ENCODE peak calls at places on chromosomes 13 and 19, in four cellular contexts. X is HFF-Myc; N is effector memory CD4-positive, alpha-beta T cell; O is GM12865. E is an unnamed sample.

GRCh38 chr19:3606690-3607289 is at the start of gene TBXA2R:
- DNase-seq in X (no peak), N (no peak), O (no peak), E (no peak)

GRCh38 chr13:51974485-51974884 is 36.8 kb downstream of the ATP7B start:
- DNase-seq in X (no peak), N (no peak), O (no peak), E (no peak)

GRCh38 chr13:30186644-30187431 is 120.5 kb downstream of the KATNAL1 start:
- DNase-seq in X (no peak), N (no peak), O (no peak), E (no peak)

GRCh38 chr13:100491164-100491847 is 97.3 kb downstream of the GGACT start:
- DNase-seq in X (no peak), N (no peak), O (no peak), E (no peak)

GRCh38 chr13:113432509-113433270 is 20.6 kb downstream of the ADPRHL1 start:
- DNase-seq in X (no peak), N (no peak), O (no peak), E (no peak)

GRCh38 chr13:32409561-32410440 is 18.1 kb downstream of the N4BP2L1 start:
- DNase-seq in X (no peak), N (no peak), O (no peak), E (no peak)

GRCh38 chr19:6693056-6693471 is 23.1 kb upstream of the TNFSF14 start:
- DNase-seq in X (no peak), N (no peak), O (no peak), E (no peak)

GRCh38 chr13:47632311-47632710 is 368.8 kb downstream of the SUCLA2 start:
- DNase-seq in X (no peak), N (no peak), O (no peak), E (no peak)

GRCh38 chr13:81591528-81592220 is 1250.7 kb upstream of the SPRY2 start:
- DNase-seq in X (no peak), N (no peak), O (no peak), E (no peak)

GRCh38 chr13:30156270-30156669 is 151.1 kb downstream of the KATNAL1 start:
- DNase-seq in X (no peak), N (no peak), O (peak; percentile 28), E (no peak)

GRCh38 chr19:55172741-55173140 is 6.3 kb upstream of the DNAAF3 start:
- DNase-seq in X (no peak), N (no peak), O (no peak), E (no peak)

GRCh38 chr13:49629947-49630346 is 1.6 kb downstream of the ARL11 start:
- DNase-seq in X (no peak), N (no peak), O (no peak), E (no peak)

GRCh38 chr19:37654118-37654517 is 1.1 kb downstream of the ZFP30 start:
- DNase-seq in X (no peak), N (no peak), O (no peak), E (peak; percentile 24)

GRCh38 chr13:33233547-33233946 is 52.0 kb downstream of the STARD13 start:
- DNase-seq in X (no peak), N (no peak), O (no peak), E (no peak)

GRCh38 chr13:89550842-89551422 is 1796.6 kb upstream of the MIR17HG start:
- DNase-seq in X (no peak), N (no peak), O (no peak), E (no peak)

GRCh38 chr19:56211718-56212117 is 9.6 kb downstream of the ZSCAN5C start:
- DNase-seq in X (no peak), N (no peak), O (no peak), E (no peak)

GRCh38 chr19:1860133-1860775 is 3.1 kb downstream of the KLF16 start:
- DNase-seq in X (peak; percentile 52), N (peak; percentile 56), O (peak; percentile 49), E (no peak)

GRCh38 chr19:3782330-3782729 is 3.9 kb downstream of the MATK start:
- DNase-seq in X (no peak), N (no peak), O (no peak), E (no peak)

GRCh38 chr19:28920269-28921066 is 292.5 kb downstream of the UQCRFS1 start:
- DNase-seq in X (no peak), N (no peak), O (no peak), E (no peak)

GRCh38 chr19:58480831-58481230 is 4.7 kb downstream of the ZNF446 start:
- DNase-seq in X (no peak), N (no peak), O (no peak), E (no peak)

GRCh38 chr19:17078038-17078919 is 2.7 kb downstream of the MYO9B start:
- DNase-seq in X (no peak), N (no peak), O (peak; percentile 62), E (no peak)

GRCh38 chr19:3364501-3364858 is 1.9 kb upstream of the NFIC start:
- DNase-seq in X (no peak), N (no peak), O (no peak), E (no peak)

GRCh38 chr19:4977299-4978174 is 8.6 kb downstream of the KDM4B start:
- DNase-seq in X (peak; percentile 74), N (no peak), O (no peak), E (no peak)

GRCh38 chr19:21084343-21084742 is 2.3 kb downstream of the ZNF714 start:
- DNase-seq in X (peak; percentile 43), N (no peak), O (no peak), E (no peak)

GRCh38 chr19:34171539-34171876 is 796 bp upstream of the LSM14A start:
- DNase-seq in X (peak; percentile 59), N (no peak), O (no peak), E (no peak)

GRCh38 chr19:3518669-3519068 is 12.6 kb downstream of the FZR1 start:
- DNase-seq in X (no peak), N (no peak), O (no peak), E (no peak)

GRCh38 chr13:113969973-113970611 is 3.8 kb downstream of the C13orf46 start:
- DNase-seq in X (no peak), N (no peak), O (no peak), E (no peak)

GRCh38 chr13:66312312-66313087 is 917.6 kb downstream of the PCDH9 start:
- DNase-seq in X (no peak), N (no peak), O (no peak), E (no peak)

GRCh38 chr19:36939153-36939552 is 23.0 kb downstream of the ZNF568 start:
- DNase-seq in X (no peak), N (no peak), O (no peak), E (no peak)

GRCh38 chr19:2051771-2052704 is 994 bp upstream of the MKNK2 start:
- DNase-seq in X (no peak), N (peak; percentile 55), O (peak; percentile 82), E (peak; percentile 71)

GRCh38 chr13:33727356-33728083 is 90.4 kb upstream of the RFC3 start:
- DNase-seq in X (no peak), N (no peak), O (peak; percentile 49), E (no peak)

GRCh38 chr13:113846639-113847318 is 17.1 kb downstream of the GAS6 start:
- DNase-seq in X (no peak), N (no peak), O (no peak), E (peak; percentile 46)

GRCh38 chr13:40230833-40231266 is 435.6 kb downstream of the FOXO1 start:
- DNase-seq in X (no peak), N (no peak), O (no peak), E (no peak)

GRCh38 chr13:35720690-35721554 is 244.4 kb upstream of the MAB21L1 start:
- DNase-seq in X (no peak), N (no peak), O (peak; percentile 50), E (peak; percentile 14)

GRCh38 chr13:35723061-35723461 is 246.6 kb upstream of the MAB21L1 start:
- DNase-seq in X (no peak), N (no peak), O (no peak), E (no peak)

GRCh38 chr13:35718084-35718483 is 241.6 kb upstream of the MAB21L1 start:
- DNase-seq in X (no peak), N (no peak), O (no peak), E (no peak)

GRCh38 chr13:35722438-35723060 is 246.1 kb upstream of the MAB21L1 start:
- DNase-seq in X (no peak), N (no peak), O (no peak), E (no peak)

DNA sequence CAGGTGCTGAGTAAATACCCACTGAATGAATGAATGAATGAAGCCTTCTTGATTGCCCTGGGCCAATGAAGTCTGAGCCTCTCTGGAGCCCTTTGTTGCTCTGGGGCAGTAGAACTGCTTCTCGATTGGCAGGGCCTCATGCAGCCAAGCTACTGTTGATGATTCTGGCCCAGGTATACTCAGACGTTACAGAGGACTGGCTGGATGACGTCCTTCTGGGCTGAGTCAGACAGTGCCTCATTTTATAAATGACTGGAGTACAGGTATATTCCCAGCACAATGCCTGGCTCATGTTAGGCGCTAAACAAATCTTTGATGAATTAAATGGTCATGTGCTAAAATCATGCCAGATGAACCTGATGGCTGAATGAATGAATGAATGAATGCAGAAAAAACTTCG is 243.8 kb upstream of the MAB21L1 start:
- DNase-seq in X (no peak), N (no peak), O (no peak), E (no peak)
- H3K4me3 ChIP-seq in X (no peak overlapping the region), N (no peak overlapping the region), O (no peak overlapping the region), E (no peak overlapping the region)

GRCh38 chr19:45814851-45815481 is at the start of gene RSPH6A:
- DNase-seq in X (no peak), N (no peak), O (no peak), E (no peak)
- H3K4me3 ChIP-seq in X (no peak within 1 kb of the TSS), N (no peak within 1 kb of the TSS), O (no peak within 1 kb of the TSS), E (no peak within 1 kb of the TSS)

DNA sequence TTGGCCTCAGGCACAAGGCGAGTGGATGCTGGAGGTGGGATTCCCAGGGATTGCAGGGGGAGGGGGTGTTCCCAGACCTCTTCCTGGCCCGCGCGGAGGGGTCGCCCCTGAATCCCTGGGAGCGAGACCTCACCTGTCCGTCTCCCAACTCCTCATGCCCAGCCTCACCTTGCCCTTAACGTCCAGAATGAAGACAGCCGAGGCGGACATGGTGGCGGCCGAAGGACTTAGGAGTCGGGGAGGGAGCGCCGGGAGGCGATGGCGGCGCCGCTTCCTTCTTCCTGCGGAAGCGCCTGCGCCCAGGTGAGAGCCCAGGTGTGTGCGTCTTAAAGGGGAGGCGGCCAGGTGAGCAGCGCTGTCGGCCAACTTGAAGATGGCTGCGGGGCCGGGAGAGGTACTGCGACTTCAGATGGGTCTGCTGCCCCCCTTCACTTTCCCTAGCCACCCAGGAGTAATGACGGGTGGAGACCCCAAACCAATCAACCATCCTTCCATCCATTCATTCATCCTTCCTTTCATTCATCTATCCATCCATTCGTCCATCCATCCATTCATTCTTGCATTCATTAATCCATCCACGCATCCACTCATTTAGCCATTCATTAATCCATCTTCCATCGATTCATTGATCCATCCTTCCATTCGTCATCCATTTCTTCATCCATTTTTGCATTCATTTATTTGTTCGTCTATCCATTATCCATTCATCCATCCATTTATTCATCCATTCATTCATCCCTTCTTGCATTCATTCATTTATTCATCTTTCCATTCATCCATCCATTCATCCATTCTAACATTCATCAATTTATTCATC is at the start of gene AP1M2:
- DNase-seq in X (no peak), N (no peak), O (no peak), E (no peak)
- H3K4me3 ChIP-seq in X (no peak within 1 kb of the TSS), N (no peak within 1 kb of the TSS), O (no peak within 1 kb of the TSS), E (no peak within 1 kb of the TSS)

GRCh38 chr13:73533111-73533510 is 474.3 kb downstream of the KLF5 start:
- DNase-seq in X (no peak), N (no peak), O (no peak), E (no peak)

GRCh38 chr13:73542446-73542845 is 483.6 kb downstream of the KLF5 start:
- DNase-seq in X (no peak), N (no peak), O (no peak), E (no peak)

GRCh38 chr13:73532582-73532981 is 473.8 kb downstream of the KLF5 start:
- DNase-seq in X (no peak), N (no peak), O (no peak), E (no peak)

GRCh38 chr13:73535341-73535740 is 476.5 kb downstream of the KLF5 start:
- DNase-seq in X (no peak), N (no peak), O (no peak), E (no peak)

GRCh38 chr13:73536865-73537264 is 478.1 kb downstream of the KLF5 start:
- DNase-seq in X (no peak), N (no peak), O (no peak), E (no peak)
- H3K4me3 ChIP-seq in X (no peak overlapping the region), N (no peak overlapping the region), O (no peak overlapping the region), E (no peak overlapping the region)